ENCODE peak calls at places on chromosomes 4 and X, in seven cellular contexts. B is upper lobe of left lung, T is suprapubic skin, Z is esophagus muscularis mucosa, W is IMR-90, G is stomach, P is heart right ventricle. A is an unnamed sample.

GRCh38 chr4:181525641-181526040 is 717.6 kb upstream of the TENM3 start:
- DNase-seq in B (no peak), T (no peak), Z (no peak), W (no peak), G (no peak), P (no peak), A (peak)

GRCh38 chrX:66634272-66634671 is 4.6 kb downstream of the EDA2R start:
- DNase-seq in B (no peak), T (no peak), Z (no peak), W (peak), G (no peak), P (no peak), A (no peak)

GRCh38 chr4:182939680-182940079 is 22.5 kb upstream of the DCTD start:
- DNase-seq in B (no peak), T (no peak), Z (no peak), W (no peak), G (no peak), P (no peak), A (no peak)

GRCh38 chr4:129230836-129231235 is 134.9 kb downstream of the C4orf33 start:
- DNase-seq in B (no peak), T (no peak), Z (no peak), W (no peak), G (no peak), P (no peak), A (no peak)

GRCh38 chrX:136867518-136867917 is 13.0 kb downstream of the RBMX start:
- DNase-seq in B (no peak), T (no peak), Z (no peak), W (peak), G (no peak), P (no peak), A (no peak)

GRCh38 chr4:141802324-141802723 is 165.9 kb downstream of the IL15 start:
- DNase-seq in B (no peak), T (no peak), Z (no peak), W (peak), G (no peak), P (no peak), A (peak)

GRCh38 chrX:13220916-13221315 is 98.9 kb downstream of the ATXN3L start:
- DNase-seq in B (no peak), T (no peak), Z (no peak), W (peak), G (no peak), P (no peak), A (peak)

GRCh38 chr4:161936625-161937133 is 227.1 kb downstream of the FSTL5 start:
- DNase-seq in B (no peak), T (no peak), Z (no peak), W (peak), G (no peak), P (no peak), A (peak)

GRCh38 chr4:64784125-64784524 is 374.9 kb upstream of the TECRL start:
- DNase-seq in B (no peak), T (no peak), Z (no peak), W (no peak), G (no peak), P (no peak), A (peak)

GRCh38 chrX:110167952-110168451 is 149.9 kb downstream of the AMMECR1 start:
- DNase-seq in B (no peak), T (no peak), Z (no peak), W (no peak), G (no peak), P (peak), A (no peak)

GRCh38 chr4:66604192-66604591 is 933.9 kb upstream of the EPHA5 start:
- DNase-seq in B (no peak), T (no peak), Z (no peak), W (no peak), G (no peak), P (no peak), A (no peak)

GRCh38 chr4:38757945-38758344 is 24.8 kb downstream of the TLR10 start:
- DNase-seq in B (no peak), T (no peak), Z (no peak), W (no peak), G (peak), P (no peak), A (no peak)

GRCh38 chr4:100494166-100494565 is 23.7 kb downstream of the EMCN start:
- DNase-seq in B (no peak), T (no peak), Z (no peak), W (peak), G (no peak), P (no peak), A (no peak)

GRCh38 chrX:42615161-42615563 is 162.8 kb downstream of the PPP1R2C start:
- DNase-seq in B (no peak), T (no peak), Z (no peak), W (no peak), G (no peak), P (no peak), A (no peak)

GRCh38 chr4:151745727-151746231 is 15.0 kb downstream of the GATB start:
- DNase-seq in B (no peak), T (no peak), Z (no peak), W (peak), G (no peak), P (no peak), A (no peak)

GRCh38 chr4:88803600-88804096 is 106.0 kb upstream of the NAP1L5 start:
- DNase-seq in B (peak), T (no peak), Z (no peak), W (peak), G (no peak), P (no peak), A (peak)

GRCh38 chr4:87090305-87090704 is 130.1 kb downstream of the KLHL8 start:
- DNase-seq in B (no peak), T (no peak), Z (no peak), W (no peak), G (no peak), P (no peak), A (no peak)

GRCh38 chr4:21387683-21388082 is 560.9 kb downstream of the KCNIP4 start:
- DNase-seq in B (no peak), T (no peak), Z (no peak), W (no peak), G (no peak), P (no peak), A (no peak)

GRCh38 chr4:101419324-101420135 is 72.2 kb upstream of the PPP3CA start:
- DNase-seq in B (no peak), T (no peak), Z (no peak), W (peak), G (no peak), P (no peak), A (no peak)

GRCh38 chrX:40651620-40652223 is 4.4 kb upstream of the CXorf38 start:
- DNase-seq in B (peak), T (no peak), Z (peak), W (peak), G (peak), P (peak), A (peak)

GRCh38 chr4:37246891-37247290 is 2.3 kb downstream of the NWD2 start:
- DNase-seq in B (no peak), T (no peak), Z (no peak), W (no peak), G (no peak), P (no peak), A (no peak)

GRCh38 chrX:129058405-129058804 is 464.9 kb downstream of the SMARCA1 start:
- DNase-seq in B (no peak), T (no peak), Z (no peak), W (no peak), G (no peak), P (no peak), A (no peak)

GRCh38 chr4:1009647-1010521 is 1.5 kb upstream of the FGFRL1 start:
- DNase-seq in B (peak), T (no peak), Z (no peak), W (peak), G (peak), P (peak), A (no peak)

GRCh38 chr4:183987987-183988392 is 82.9 kb downstream of the STOX2 start:
- DNase-seq in B (peak), T (no peak), Z (no peak), W (peak), G (peak), P (peak), A (peak)

GRCh38 chr4:113057891-113058290 is 8.4 kb downstream of the ANK2 start:
- DNase-seq in B (no peak), T (no peak), Z (no peak), W (no peak), G (no peak), P (no peak), A (peak)

GRCh38 chr4:56055027-56055976 is 106.6 kb downstream of the CEP135 start:
- DNase-seq in B (no peak), T (no peak), Z (no peak), W (no peak), G (no peak), P (no peak), A (no peak)

GRCh38 chr4:74933562-74934015 is 673 bp downstream of the PARM1 start:
- DNase-seq in B (peak), T (no peak), Z (no peak), W (no peak), G (peak), P (peak), A (no peak)

GRCh38 chr4:10336471-10336870 is 120.8 kb downstream of the ZNF518B start:
- DNase-seq in B (no peak), T (no peak), Z (no peak), W (no peak), G (no peak), P (no peak), A (no peak)

GRCh38 chr4:118034061-118034785 is at the start of gene NDST3:
- DNase-seq in B (peak), T (no peak), Z (no peak), W (peak), G (peak), P (no peak), A (peak)

GRCh38 chrX:150694738-150695410 is 1.7 kb downstream of the MTMR1 start:
- DNase-seq in B (no peak), T (no peak), Z (no peak), W (no peak), G (no peak), P (no peak), A (no peak)

GRCh38 chrX:72123471-72124185 is 8.1 kb downstream of the RTL5 start:
- DNase-seq in B (peak), T (no peak), Z (no peak), W (peak), G (no peak), P (peak), A (peak)

DNA sequence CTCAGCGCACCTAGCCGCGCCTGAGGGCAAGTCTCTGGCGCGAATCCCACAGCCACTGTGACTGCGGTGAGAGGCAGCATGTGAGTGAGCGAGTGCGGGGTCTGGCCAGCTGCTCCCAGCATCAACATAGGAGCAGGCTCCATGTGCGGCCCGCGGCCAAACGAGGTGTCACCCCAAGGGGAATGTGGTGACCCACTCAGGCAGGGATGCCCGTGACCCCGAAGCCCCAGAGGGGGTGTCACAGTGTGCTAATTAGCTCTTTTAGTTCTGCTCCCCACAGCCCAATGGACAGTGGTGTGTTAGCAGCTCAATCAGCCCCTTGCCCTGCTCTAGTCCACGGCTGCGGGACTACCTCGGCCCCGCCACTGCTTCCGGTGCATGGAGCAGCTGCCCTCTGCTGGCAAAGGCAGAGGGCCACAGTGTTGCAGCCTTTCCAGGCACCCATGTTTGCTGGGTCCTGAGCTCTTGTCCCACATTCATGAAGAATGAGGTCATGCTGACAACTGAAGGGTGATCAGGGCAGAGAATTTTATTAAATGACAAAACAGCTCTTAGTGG is 61.4 kb downstream of the AGA start:
- DNase-seq in B (no peak), T (no peak), Z (no peak), W (no peak), G (no peak), P (no peak), A (no peak)
- TF ChIP-seq CTCF in B (no peak), T (no peak), Z (no peak), W (peak), G (no peak), P (no peak), A (no peak)

GRCh38 chrX:154484255-154485149 is 1.9 kb downstream of the UBL4A start:
- DNase-seq in B (no peak), T (no peak), Z (no peak), W (no peak), G (no peak), P (no peak), A (no peak)
- H3K4me3 ChIP-seq in B (peak), T (no peak), Z (no peak), W (no peak), G (peak), P (no peak), A (no peak)

DNA sequence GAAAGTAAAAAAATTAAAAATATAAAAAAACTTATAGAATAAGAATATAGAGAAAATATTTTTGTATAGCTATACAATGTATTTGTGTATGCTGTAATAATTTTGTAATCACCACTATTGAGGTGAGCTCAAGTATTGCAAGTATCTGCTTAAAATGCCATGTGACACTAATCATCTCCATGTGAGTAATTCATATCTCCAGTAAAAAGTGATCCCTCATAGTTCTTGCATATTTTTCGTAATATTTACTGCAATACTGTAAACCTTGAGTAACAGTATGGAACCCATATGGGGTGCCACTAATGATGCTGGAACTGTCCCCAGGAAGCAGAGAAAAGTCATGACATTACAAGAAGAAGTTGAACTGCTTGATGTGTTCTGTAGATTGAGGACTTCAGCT is 43.2 kb upstream of the HUWE1 start:
- DNase-seq in B (no peak), T (no peak), Z (no peak), W (no peak), G (no peak), P (no peak), A (no peak)
- TF ChIP-seq CTCF in B (no peak), T (no peak), Z (no peak), W (no peak), G (no peak), P (no peak), A (no peak)

GRCh38 chr4:5707366-5708133 is 809 bp downstream of the EVC2 start:
- DNase-seq in B (peak), T (no peak), Z (no peak), W (no peak), G (no peak), P (no peak), A (no peak)
- H3K4me3 ChIP-seq in B (peak), T (peak), Z (peak), W (peak), G (peak), P (peak), A (peak)

GRCh38 chrX:21708116-21708515 is 49.8 kb downstream of the SMPX start:
- DNase-seq in B (no peak), T (no peak), Z (no peak), W (no peak), G (no peak), P (no peak), A (no peak)
- TF ChIP-seq CTCF in B (no peak), T (no peak), Z (no peak), W (peak), G (no peak), P (no peak), A (peak)

DNA sequence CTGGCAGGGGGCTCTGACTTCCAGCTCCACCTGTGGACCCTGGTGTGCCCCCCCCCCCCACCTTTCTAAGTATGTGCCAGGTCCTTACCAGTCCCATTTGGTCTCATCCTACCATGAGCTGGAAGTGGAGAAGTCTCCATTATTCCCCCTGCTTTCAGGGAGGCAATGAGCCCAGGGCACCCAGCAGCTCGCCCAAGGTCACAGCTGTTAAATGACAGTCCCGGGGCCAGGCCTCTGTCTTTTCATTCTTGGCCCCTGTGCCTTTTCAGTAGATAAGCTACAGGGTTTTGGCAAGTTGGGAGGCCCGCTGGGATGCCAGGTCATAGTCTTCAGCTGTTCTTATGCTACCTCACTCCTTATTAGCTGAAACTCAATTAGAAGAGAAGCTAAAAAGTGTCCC is 249.1 kb downstream of the EVC2 start:
- DNase-seq in B (no peak), T (peak), Z (no peak), W (no peak), G (no peak), P (no peak), A (no peak)
- H3K4me3 ChIP-seq in B (no peak), T (no peak), Z (no peak), W (no peak), G (no peak), P (no peak), A (no peak)

A was measured in retinal pigment epithelial cell.